ENCODE peak calls at places on chromosomes 16 and 17, in four cellular contexts. Y is A549, M is NCI-H1105 treated with DMSO at 0.1 percent for 48 hours, T is endothelial cell. S is an unnamed sample.

GRCh38 chr16:66376114-66376513 is 9.6 kb downstream of the CDH5 start:
- DNase-seq in Y (no peak), M (no peak), T (no peak), S (no peak)

GRCh38 chr17:73368085-73368631 is 56.4 kb upstream of the CDC42EP4 start:
- DNase-seq in Y (no peak), M (no peak), T (no peak), S (no peak)

GRCh38 chr16:57759541-57760356 is 24.2 kb downstream of the KATNB1 start:
- DNase-seq in Y (no peak), M (no peak), T (no peak), S (no peak)

GRCh38 chr16:73049051-73049910 is 1.4 kb upstream of the ZFHX3 start:
- DNase-seq in Y (no peak), M (no peak), T (no peak), S (no peak)

GRCh38 chr16:8505327-8505991 is 84.9 kb downstream of the TMEM114 start:
- DNase-seq in Y (no peak), M (peak), T (no peak), S (no peak)

GRCh38 chr16:73231969-73232554 is 184.1 kb upstream of the ZFHX3 start:
- DNase-seq in Y (no peak), M (peak), T (no peak), S (no peak)

GRCh38 chr16:19935696-19936095 is 51.0 kb upstream of the GPRC5B start:
- DNase-seq in Y (no peak), M (peak), T (no peak), S (no peak)

GRCh38 chr17:83133302-83134121 is 54.1 kb downstream of the METRNL start:
- DNase-seq in Y (no peak), M (no peak), T (no peak), S (no peak)

GRCh38 chr17:48905987-48906515 is 2.2 kb upstream of the UBE2Z start:
- DNase-seq in Y (no peak), M (no peak), T (no peak), S (no peak)

GRCh38 chr16:22816475-22816874 is 2.5 kb downstream of the HS3ST2 start:
- DNase-seq in Y (peak), M (no peak), T (no peak), S (no peak)

GRCh38 chr16:72995151-72995881 is 52.6 kb downstream of the ZFHX3 start:
- DNase-seq in Y (peak), M (no peak), T (peak), S (no peak)

GRCh38 chr17:42361781-42362186 is 26.5 kb downstream of the STAT3 start:
- DNase-seq in Y (peak), M (no peak), T (no peak), S (no peak)

GRCh38 chr17:42438600-42439567 is 15.8 kb upstream of the CAVIN1 start:
- DNase-seq in Y (no peak), M (no peak), T (no peak), S (no peak)

GRCh38 chr16:24609740-24610420 is 70.5 kb downstream of the RBBP6 start:
- DNase-seq in Y (no peak), M (peak), T (peak), S (no peak)

GRCh38 chr16:30428055-30428454 is 1.8 kb downstream of the DCTPP1 start:
- DNase-seq in Y (no peak), M (no peak), T (no peak), S (no peak)

GRCh38 chr16:10575506-10576130 is 4.8 kb downstream of the EMP2 start:
- DNase-seq in Y (no peak), M (no peak), T (no peak), S (no peak)

GRCh38 chr16:86202760-86203426 is 303.9 kb downstream of the IRF8 start:
- DNase-seq in Y (no peak), M (no peak), T (no peak), S (no peak)

GRCh38 chr17:41915566-41915965 is 3.2 kb downstream of the ACLY start:
- DNase-seq in Y (no peak), M (no peak), T (no peak), S (no peak)

S was measured in activated T-helper 2 cell treated with anti-CD3 and anti-CD28 coated beads, Interferon-gamma antibody, Interleukin-2, Interleukin-4, amounts not matched to agents 10 μg/mL and 5 μg/mL and 100 μg/mL, durations not matched to agents 14 hours and 24 hours and 36 hours.